ENCODE peak calls at places on chromosomes 6 and 20, in nine cellular contexts. N, C, O, T, Q, U, I, F and E are unnamed samples.
A peak's percentile ranks its signal among the peaks of the same experiment; 100 is the strongest.

GRCh38 chr6:157462956-157463742 is 82.2 kb downstream of the ZDHHC14 start:
- DNase-seq in C (no peak), T (no peak), F (no peak), U (no peak), I (no peak), O (no peak), N (no peak), Q (no peak), E (no peak)

GRCh38 chr6:33481192-33481591 is 26.8 kb downstream of the ZBTB9 start:
- DNase-seq in Q (no peak), F (no peak), C (no peak), N (no peak), O (no peak), I (no peak), T (peak; percentile 6), U (no peak), E (no peak)

GRCh38 chr20:48767269-48767960 is 60.4 kb downstream of the PREX1 start:
- DNase-seq in O (no peak), T (no peak), F (no peak), N (peak; percentile 19), Q (no peak), C (no peak), U (no peak), I (no peak), E (no peak)

GRCh38 chr6:87722831-87723726 is 21.0 kb upstream of the AKIRIN2 start:
- DNase-seq in U (peak; percentile 91), N (no peak), O (peak; percentile 62), C (no peak), Q (no peak), I (peak; percentile 52), T (peak; percentile 96), F (peak; percentile 16), E (no peak)

GRCh38 chr6:138404666-138405337 is 779 bp downstream of the HEBP2 start:
- DNase-seq in N (peak; percentile 22), O (peak; percentile 63), F (peak; percentile 46), U (peak; percentile 23), T (peak; percentile 67), C (peak; percentile 47), Q (no peak), I (peak; percentile 39), E (no peak)

GRCh38 chr20:39851459-39851858 is 837.6 kb downstream of the MAFB start:
- DNase-seq in O (no peak), T (no peak), U (no peak), F (no peak), C (no peak), N (no peak), I (no peak), Q (no peak), E (no peak)

GRCh38 chr20:8798505-8798904 is 270.4 kb upstream of the PLCB4 start:
- DNase-seq in Q (no peak), O (no peak), C (no peak), I (no peak), T (peak; percentile 75), F (peak; percentile 10), U (peak; percentile 51), N (no peak), E (no peak)

GRCh38 chr6:36758516-36759176 is 61.0 kb downstream of the RAB44 start:
- DNase-seq in T (no peak), O (peak; percentile 78), U (no peak), F (peak; percentile 31), I (no peak), N (no peak), C (no peak), Q (no peak), E (no peak)